ENCODE peak calls at places on chromosomes 4 and X, in nine cellular contexts. One of them, this sample, is unnamed.

GRCh38 chrX:48697182-48697727 is 721 bp downstream of the SUV39H1 start:
- DNase-seq in fibroblast of lung: no peak
- DNase-seq in H9: no peak
- DNase-seq in Karpas-422: no peak
- DNase-seq in IMR-90: no peak
- DNase-seq in HepG2: no peak
- DNase-seq in OCI-LY7: no peak
- DNase-seq in K562: no peak
- DNase-seq in GM23248: no peak
- DNase-seq in this sample: no peak

GRCh38 chrX:22278375-22278774 is 5.7 kb downstream of the CBLL2 start:
- DNase-seq in fibroblast of lung: no peak
- DNase-seq in H9: no peak
- DNase-seq in Karpas-422: no peak
- DNase-seq in IMR-90: no peak
- DNase-seq in HepG2: no peak
- DNase-seq in OCI-LY7: no peak
- DNase-seq in K562: no peak
- DNase-seq in GM23248: no peak
- DNase-seq in this sample: no peak

GRCh38 chr4:128757712-128758111 is 51.8 kb upstream of the JADE1 start:
- DNase-seq in fibroblast of lung: no peak
- DNase-seq in H9: peak; percentile 52
- DNase-seq in Karpas-422: peak; percentile 52
- DNase-seq in IMR-90: peak; percentile 23
- DNase-seq in HepG2: no peak
- DNase-seq in OCI-LY7: peak; percentile 5
- DNase-seq in K562: no peak
- DNase-seq in GM23248: no peak
- DNase-seq in this sample: no peak

GRCh38 chr4:157045507-157046127 is 30.3 kb upstream of the GLRB start:
- DNase-seq in fibroblast of lung: peak; percentile 74
- DNase-seq in H9: peak; percentile 42
- DNase-seq in Karpas-422: peak; percentile 66
- DNase-seq in IMR-90: peak; percentile 80
- DNase-seq in HepG2: peak; percentile 47
- DNase-seq in OCI-LY7: peak; percentile 7
- DNase-seq in K562: peak; percentile 11
- DNase-seq in GM23248: peak; percentile 77
- DNase-seq in this sample: peak; percentile 71

GRCh38 chr4:75056277-75056676 is 123.4 kb downstream of the PARM1 start:
- DNase-seq in fibroblast of lung: no peak
- DNase-seq in H9: no peak
- DNase-seq in Karpas-422: no peak
- DNase-seq in IMR-90: no peak
- DNase-seq in HepG2: no peak
- DNase-seq in OCI-LY7: no peak
- DNase-seq in K562: no peak
- DNase-seq in GM23248: no peak
- DNase-seq in this sample: no peak

GRCh38 chrX:1500701-1501624 is 36.0 kb downstream of the P2RY8 start:
- DNase-seq in fibroblast of lung: no peak
- DNase-seq in H9: no peak
- DNase-seq in Karpas-422: peak; percentile 73
- DNase-seq in IMR-90: no peak
- DNase-seq in HepG2: no peak
- DNase-seq in OCI-LY7: peak; percentile 94
- DNase-seq in K562: no peak
- DNase-seq in GM23248: no peak
- DNase-seq in this sample: peak; percentile 48

GRCh38 chr4:152828122-152828521 is 48.4 kb downstream of the ARFIP1 start:
- DNase-seq in fibroblast of lung: no peak
- DNase-seq in H9: no peak
- DNase-seq in Karpas-422: no peak
- DNase-seq in IMR-90: peak; percentile 4
- DNase-seq in HepG2: no peak
- DNase-seq in OCI-LY7: no peak
- DNase-seq in K562: no peak
- DNase-seq in GM23248: no peak
- DNase-seq in this sample: no peak

GRCh38 chr4:160414516-160414915 is 1311.6 kb downstream of the RAPGEF2 start:
- DNase-seq in fibroblast of lung: no peak
- DNase-seq in H9: no peak
- DNase-seq in Karpas-422: no peak
- DNase-seq in IMR-90: no peak
- DNase-seq in HepG2: no peak
- DNase-seq in OCI-LY7: no peak
- DNase-seq in K562: no peak
- DNase-seq in GM23248: no peak
- DNase-seq in this sample: no peak

GRCh38 chrX:150352581-150352980 is 10.5 kb upstream of the MAMLD1 start:
- DNase-seq in fibroblast of lung: peak; percentile 15
- DNase-seq in H9: no peak
- DNase-seq in Karpas-422: no peak
- DNase-seq in IMR-90: peak; percentile 34
- DNase-seq in HepG2: no peak
- DNase-seq in OCI-LY7: no peak
- DNase-seq in K562: no peak
- DNase-seq in GM23248: no peak
- DNase-seq in this sample: no peak

GRCh38 chrX:107826286-107827136 is 845 bp downstream of the MID2 start:
- DNase-seq in fibroblast of lung: peak; percentile 52
- DNase-seq in H9: peak; percentile 38
- DNase-seq in Karpas-422: peak; percentile 45
- DNase-seq in IMR-90: peak; percentile 42
- DNase-seq in HepG2: no peak
- DNase-seq in OCI-LY7: no peak
- DNase-seq in K562: no peak
- DNase-seq in GM23248: peak; percentile 67
- DNase-seq in this sample: peak; percentile 84

GRCh38 chr4:15396157-15396800 is 31.6 kb upstream of the C1QTNF7 start:
- DNase-seq in fibroblast of lung: peak; percentile 35
- DNase-seq in H9: peak; percentile 76
- DNase-seq in Karpas-422: peak; percentile 82
- DNase-seq in IMR-90: peak; percentile 48
- DNase-seq in HepG2: peak; percentile 33
- DNase-seq in OCI-LY7: peak; percentile 61
- DNase-seq in K562: peak; percentile 62
- DNase-seq in GM23248: peak; percentile 55
- DNase-seq in this sample: no peak

GRCh38 chr4:92305878-92306520 is 2.2 kb downstream of the GRID2 start:
- DNase-seq in fibroblast of lung: no peak
- DNase-seq in H9: no peak
- DNase-seq in Karpas-422: no peak
- DNase-seq in IMR-90: no peak
- DNase-seq in HepG2: no peak
- DNase-seq in OCI-LY7: no peak
- DNase-seq in K562: no peak
- DNase-seq in GM23248: no peak
- DNase-seq in this sample: no peak

GRCh38 chr4:109873791-109874514 is 26.0 kb downstream of the LRIT3 start:
- DNase-seq in fibroblast of lung: peak; percentile 18
- DNase-seq in H9: no peak
- DNase-seq in Karpas-422: no peak
- DNase-seq in IMR-90: peak; percentile 2
- DNase-seq in HepG2: no peak
- DNase-seq in OCI-LY7: peak; percentile 8
- DNase-seq in K562: no peak
- DNase-seq in GM23248: peak; percentile 37
- DNase-seq in this sample: no peak

GRCh38 chr4:185261971-185262370 is 52.6 kb downstream of the SNX25 start:
- DNase-seq in fibroblast of lung: no peak
- DNase-seq in H9: no peak
- DNase-seq in Karpas-422: no peak
- DNase-seq in IMR-90: no peak
- DNase-seq in HepG2: no peak
- DNase-seq in OCI-LY7: no peak
- DNase-seq in K562: no peak
- DNase-seq in GM23248: no peak
- DNase-seq in this sample: no peak

GRCh38 chr4:108527729-108528128 is 92.6 kb upstream of the RPL34 start:
- DNase-seq in fibroblast of lung: no peak
- DNase-seq in H9: no peak
- DNase-seq in Karpas-422: no peak
- DNase-seq in IMR-90: no peak
- DNase-seq in HepG2: no peak
- DNase-seq in OCI-LY7: no peak
- DNase-seq in K562: no peak
- DNase-seq in GM23248: no peak
- DNase-seq in this sample: no peak

GRCh38 chrX:105543271-105543670 is 279.1 kb upstream of the NRK start:
- DNase-seq in fibroblast of lung: no peak
- DNase-seq in H9: no peak
- DNase-seq in Karpas-422: no peak
- DNase-seq in IMR-90: no peak
- DNase-seq in HepG2: no peak
- DNase-seq in OCI-LY7: no peak
- DNase-seq in K562: no peak
- DNase-seq in GM23248: no peak
- DNase-seq in this sample: no peak

GRCh38 chr4:159395693-159396092 is 292.8 kb downstream of the RAPGEF2 start:
- DNase-seq in fibroblast of lung: peak; percentile 37
- DNase-seq in H9: no peak
- DNase-seq in Karpas-422: no peak
- DNase-seq in IMR-90: peak; percentile 54
- DNase-seq in HepG2: peak; percentile 44
- DNase-seq in OCI-LY7: no peak
- DNase-seq in K562: no peak
- DNase-seq in GM23248: peak; percentile 54
- DNase-seq in this sample: no peak

GRCh38 chr4:186724861-186725419 is 1.3 kb upstream of the FAT1 start:
- DNase-seq in fibroblast of lung: peak; percentile 50
- DNase-seq in H9: no peak
- DNase-seq in Karpas-422: no peak
- DNase-seq in IMR-90: peak; percentile 40
- DNase-seq in HepG2: no peak
- DNase-seq in OCI-LY7: no peak
- DNase-seq in K562: no peak
- DNase-seq in GM23248: peak; percentile 58
- DNase-seq in this sample: peak; percentile 78

GRCh38 chrX:71482228-71482958 is 50.5 kb upstream of the OGT start:
- DNase-seq in fibroblast of lung: no peak
- DNase-seq in H9: no peak
- DNase-seq in Karpas-422: no peak
- DNase-seq in IMR-90: no peak
- DNase-seq in HepG2: no peak
- DNase-seq in OCI-LY7: no peak
- DNase-seq in K562: no peak
- DNase-seq in GM23248: no peak
- DNase-seq in this sample: no peak
- H4K20me1 ChIP-seq in fibroblast of lung: no peaks in the 10 kb centered on the region
- H4K20me1 ChIP-seq in H9: no peaks in the 10 kb centered on the region
- H4K20me1 ChIP-seq in Karpas-422: no peaks in the 10 kb centered on the region
- H4K20me1 ChIP-seq in IMR-90: no peaks in the 10 kb centered on the region
- H4K20me1 ChIP-seq in HepG2: no peaks in the 10 kb centered on the region
- H4K20me1 ChIP-seq in OCI-LY7: no peaks in the 10 kb centered on the region
- H4K20me1 ChIP-seq in K562: no peaks in the 10 kb centered on the region
- H4K20me1 ChIP-seq in GM23248: no peaks in the 10 kb centered on the region
- H4K20me1 ChIP-seq in this sample: no peaks in the 10 kb centered on the region

GRCh38 chr4:5029447-5029846 is 10.2 kb upstream of the CYTL1 start:
- DNase-seq in fibroblast of lung: no peak
- DNase-seq in H9: no peak
- DNase-seq in Karpas-422: no peak
- DNase-seq in IMR-90: no peak
- DNase-seq in HepG2: no peak
- DNase-seq in OCI-LY7: no peak
- DNase-seq in K562: no peak
- DNase-seq in GM23248: no peak
- DNase-seq in this sample: no peak

GRCh38 chr4:5030152-5030668 is 11.0 kb upstream of the CYTL1 start:
- DNase-seq in fibroblast of lung: no peak
- DNase-seq in H9: no peak
- DNase-seq in Karpas-422: no peak
- DNase-seq in IMR-90: no peak
- DNase-seq in HepG2: no peak
- DNase-seq in OCI-LY7: no peak
- DNase-seq in K562: no peak
- DNase-seq in GM23248: no peak
- DNase-seq in this sample: no peak

GRCh38 chr4:5027366-5027765 is 8.1 kb upstream of the CYTL1 start:
- DNase-seq in fibroblast of lung: peak; percentile 61
- DNase-seq in H9: no peak
- DNase-seq in Karpas-422: no peak
- DNase-seq in IMR-90: peak; percentile 42
- DNase-seq in HepG2: no peak
- DNase-seq in OCI-LY7: no peak
- DNase-seq in K562: no peak
- DNase-seq in GM23248: no peak
- DNase-seq in this sample: no peak

GRCh38 chr4:5030927-5031326 is 11.7 kb upstream of the CYTL1 start:
- DNase-seq in fibroblast of lung: no peak
- DNase-seq in H9: no peak
- DNase-seq in Karpas-422: no peak
- DNase-seq in IMR-90: no peak
- DNase-seq in HepG2: no peak
- DNase-seq in OCI-LY7: no peak
- DNase-seq in K562: no peak
- DNase-seq in GM23248: no peak
- DNase-seq in this sample: no peak

GRCh38 chr4:5028480-5028879 is 9.2 kb upstream of the CYTL1 start:
- DNase-seq in fibroblast of lung: no peak
- DNase-seq in H9: no peak
- DNase-seq in Karpas-422: no peak
- DNase-seq in IMR-90: no peak
- DNase-seq in HepG2: no peak
- DNase-seq in OCI-LY7: no peak
- DNase-seq in K562: no peak
- DNase-seq in GM23248: no peak
- DNase-seq in this sample: no peak
- H4K20me1 ChIP-seq in fibroblast of lung: no peaks in the 10 kb centered on the region
- H4K20me1 ChIP-seq in H9: no peaks in the 10 kb centered on the region
- H4K20me1 ChIP-seq in Karpas-422: no peaks in the 10 kb centered on the region
- H4K20me1 ChIP-seq in IMR-90: no peaks in the 10 kb centered on the region
- H4K20me1 ChIP-seq in HepG2: no peaks in the 10 kb centered on the region
- H4K20me1 ChIP-seq in OCI-LY7: no peaks in the 10 kb centered on the region
- H4K20me1 ChIP-seq in K562: no peaks in the 10 kb centered on the region
- H4K20me1 ChIP-seq in GM23248: no peaks in the 10 kb centered on the region
- H4K20me1 ChIP-seq in this sample: no peaks in the 10 kb centered on the region

GRCh38 chrX:123986377-123986776 is 24.9 kb downstream of the STAG2 start:
- DNase-seq in fibroblast of lung: no peak
- DNase-seq in H9: no peak
- DNase-seq in Karpas-422: no peak
- DNase-seq in IMR-90: no peak
- DNase-seq in HepG2: no peak
- DNase-seq in OCI-LY7: no peak
- DNase-seq in K562: no peak
- DNase-seq in GM23248: no peak
- DNase-seq in this sample: no peak
- H4K20me1 ChIP-seq in fibroblast of lung: no peaks in the 10 kb centered on the region
- H4K20me1 ChIP-seq in H9: no peaks in the 10 kb centered on the region
- H4K20me1 ChIP-seq in Karpas-422: no peaks in the 10 kb centered on the region
- H4K20me1 ChIP-seq in IMR-90: peaks cover 16% of the 10 kb centered on the region
- H4K20me1 ChIP-seq in HepG2: peaks cover 2% of the 10 kb centered on the region
- H4K20me1 ChIP-seq in OCI-LY7: peaks cover 5% of the 10 kb centered on the region
- H4K20me1 ChIP-seq in K562: peaks cover 14% of the 10 kb centered on the region
- H4K20me1 ChIP-seq in GM23248: no peaks in the 10 kb centered on the region
- H4K20me1 ChIP-seq in this sample: peaks cover 5% of the 10 kb centered on the region

DNA sequence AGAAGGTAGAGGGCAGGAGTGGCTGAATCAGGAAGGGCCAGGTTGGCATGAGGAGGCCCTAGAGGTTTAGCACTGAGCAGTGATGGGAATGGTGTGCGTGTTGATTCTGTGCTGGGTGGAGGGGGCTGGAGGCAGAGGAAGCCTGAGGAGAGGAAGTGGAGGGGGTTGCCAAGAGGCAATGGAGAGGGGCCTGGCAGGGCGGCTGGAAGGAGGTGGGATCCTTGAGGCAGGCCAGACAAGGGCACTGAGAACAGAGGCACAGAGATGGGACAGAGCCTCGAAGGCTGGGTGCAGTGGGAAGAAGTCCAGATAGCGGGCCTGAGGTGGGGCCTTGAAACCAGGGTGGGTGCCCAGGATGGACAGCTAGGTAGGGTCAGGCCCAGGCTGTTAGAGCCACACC is 24.3 kb downstream of the SH3BP2 start:
- DNase-seq in fibroblast of lung: no peak
- DNase-seq in H9: no peak
- DNase-seq in Karpas-422: no peak
- DNase-seq in IMR-90: no peak
- DNase-seq in HepG2: no peak
- DNase-seq in OCI-LY7: no peak
- DNase-seq in K562: no peak
- DNase-seq in GM23248: no peak
- DNase-seq in this sample: no peak
- H4K20me1 ChIP-seq in fibroblast of lung: no peaks in the 10 kb centered on the region
- H4K20me1 ChIP-seq in H9: no peaks in the 10 kb centered on the region
- H4K20me1 ChIP-seq in Karpas-422: peaks cover 24% of the 10 kb centered on the region
- H4K20me1 ChIP-seq in IMR-90: peaks cover 6% of the 10 kb centered on the region
- H4K20me1 ChIP-seq in HepG2: peaks cover 8% of the 10 kb centered on the region
- H4K20me1 ChIP-seq in OCI-LY7: no peaks in the 10 kb centered on the region
- H4K20me1 ChIP-seq in K562: peaks cover 5% of the 10 kb centered on the region
- H4K20me1 ChIP-seq in GM23248: no peaks in the 10 kb centered on the region
- H4K20me1 ChIP-seq in this sample: peaks cover 30% of the 10 kb centered on the region

This sample was measured in osteoblast.